ENCODE peak calls at places on chromosomes 4 and X, in nine cellular contexts. One of them, this sample, is unnamed.

GRCh38 chrX:86149089-86149488 is 838 bp downstream of the DACH2 start:
- DNase-seq in left ventricle myocardium inferior: no peak
- DNase-seq in right lobe of liver: no peak
- DNase-seq in adrenal gland: no peak
- DNase-seq in kidney: no peak
- DNase-seq in heart right ventricle: no peak
- DNase-seq in iPS DF 6.9: no peak
- DNase-seq in left lung: no peak
- DNase-seq in tibial nerve: no peak
- DNase-seq in this sample: no peak

GRCh38 chr4:183658362-183659028 is 490 bp downstream of the RWDD4 start:
- DNase-seq in left ventricle myocardium inferior: peak
- DNase-seq in right lobe of liver: peak
- DNase-seq in adrenal gland: peak
- DNase-seq in kidney: peak
- DNase-seq in heart right ventricle: peak
- DNase-seq in iPS DF 6.9: no peak
- DNase-seq in left lung: no peak
- DNase-seq in tibial nerve: no peak
- DNase-seq in this sample: peak

GRCh38 chr4:5780831-5781480 is 70.0 kb downstream of the EVC start:
- DNase-seq in left ventricle myocardium inferior: no peak
- DNase-seq in right lobe of liver: peak
- DNase-seq in adrenal gland: no peak
- DNase-seq in kidney: peak
- DNase-seq in heart right ventricle: no peak
- DNase-seq in iPS DF 6.9: no peak
- DNase-seq in left lung: no peak
- DNase-seq in tibial nerve: no peak
- DNase-seq in this sample: no peak

GRCh38 chrX:70960728-70961127 is 29.8 kb upstream of the SLC7A3 start:
- DNase-seq in left ventricle myocardium inferior: no peak
- DNase-seq in right lobe of liver: no peak
- DNase-seq in adrenal gland: no peak
- DNase-seq in kidney: no peak
- DNase-seq in heart right ventricle: no peak
- DNase-seq in iPS DF 6.9: no peak
- DNase-seq in left lung: no peak
- DNase-seq in tibial nerve: no peak
- DNase-seq in this sample: no peak

GRCh38 chrX:9369802-9370291 is 95.0 kb upstream of the TBL1X start:
- DNase-seq in left ventricle myocardium inferior: no peak
- DNase-seq in right lobe of liver: no peak
- DNase-seq in adrenal gland: no peak
- DNase-seq in kidney: no peak
- DNase-seq in heart right ventricle: no peak
- DNase-seq in iPS DF 6.9: no peak
- DNase-seq in left lung: no peak
- DNase-seq in tibial nerve: no peak
- DNase-seq in this sample: no peak

GRCh38 chr4:8439914-8440490 is 521 bp downstream of the ACOX3 start:
- DNase-seq in left ventricle myocardium inferior: no peak
- DNase-seq in right lobe of liver: no peak
- DNase-seq in adrenal gland: no peak
- DNase-seq in kidney: no peak
- DNase-seq in heart right ventricle: no peak
- DNase-seq in iPS DF 6.9: no peak
- DNase-seq in left lung: no peak
- DNase-seq in tibial nerve: peak
- DNase-seq in this sample: peak

GRCh38 chrX:136259543-136259942 is 8.3 kb upstream of the MAP7D3 start:
- DNase-seq in left ventricle myocardium inferior: no peak
- DNase-seq in right lobe of liver: no peak
- DNase-seq in adrenal gland: no peak
- DNase-seq in kidney: no peak
- DNase-seq in heart right ventricle: no peak
- DNase-seq in iPS DF 6.9: no peak
- DNase-seq in left lung: no peak
- DNase-seq in tibial nerve: no peak
- DNase-seq in this sample: no peak

GRCh38 chr4:6302869-6303268 is 33.2 kb downstream of the WFS1 start:
- DNase-seq in left ventricle myocardium inferior: no peak
- DNase-seq in right lobe of liver: no peak
- DNase-seq in adrenal gland: no peak
- DNase-seq in kidney: no peak
- DNase-seq in heart right ventricle: no peak
- DNase-seq in iPS DF 6.9: no peak
- DNase-seq in left lung: no peak
- DNase-seq in tibial nerve: no peak
- DNase-seq in this sample: no peak

GRCh38 chr4:107825072-107825789 is 499 bp downstream of the SGMS2 start:
- DNase-seq in left ventricle myocardium inferior: no peak
- DNase-seq in right lobe of liver: peak
- DNase-seq in adrenal gland: peak
- DNase-seq in kidney: peak
- DNase-seq in heart right ventricle: peak
- DNase-seq in iPS DF 6.9: no peak
- DNase-seq in left lung: peak
- DNase-seq in tibial nerve: peak
- DNase-seq in this sample: peak

GRCh38 chr4:107826427-107826980 is 1.8 kb downstream of the SGMS2 start:
- DNase-seq in left ventricle myocardium inferior: no peak
- DNase-seq in right lobe of liver: no peak
- DNase-seq in adrenal gland: no peak
- DNase-seq in kidney: no peak
- DNase-seq in heart right ventricle: no peak
- DNase-seq in iPS DF 6.9: no peak
- DNase-seq in left lung: no peak
- DNase-seq in tibial nerve: no peak
- DNase-seq in this sample: no peak

GRCh38 chr4:107828315-107828714 is 3.6 kb downstream of the SGMS2 start:
- DNase-seq in left ventricle myocardium inferior: no peak
- DNase-seq in right lobe of liver: no peak
- DNase-seq in adrenal gland: no peak
- DNase-seq in kidney: no peak
- DNase-seq in heart right ventricle: no peak
- DNase-seq in iPS DF 6.9: no peak
- DNase-seq in left lung: no peak
- DNase-seq in tibial nerve: no peak
- DNase-seq in this sample: no peak

GRCh38 chr4:107824367-107825071 is at the start of gene SGMS2:
- DNase-seq in left ventricle myocardium inferior: peak
- DNase-seq in right lobe of liver: peak
- DNase-seq in adrenal gland: peak
- DNase-seq in kidney: peak
- DNase-seq in heart right ventricle: peak
- DNase-seq in iPS DF 6.9: peak
- DNase-seq in left lung: peak
- DNase-seq in tibial nerve: peak
- DNase-seq in this sample: peak

GRCh38 chr4:107823870-107824366 is 814 bp upstream of the SGMS2 start:
- DNase-seq in left ventricle myocardium inferior: no peak
- DNase-seq in right lobe of liver: no peak
- DNase-seq in adrenal gland: no peak
- DNase-seq in kidney: no peak
- DNase-seq in heart right ventricle: no peak
- DNase-seq in iPS DF 6.9: peak
- DNase-seq in left lung: no peak
- DNase-seq in tibial nerve: no peak
- DNase-seq in this sample: peak
- H3K4me3 ChIP-seq in left ventricle myocardium inferior: peak
- H3K4me3 ChIP-seq in right lobe of liver: peak
- H3K4me3 ChIP-seq in adrenal gland: peak
- H3K4me3 ChIP-seq in kidney: peak
- H3K4me3 ChIP-seq in heart right ventricle: peak
- H3K4me3 ChIP-seq in iPS DF 6.9: peak
- H3K4me3 ChIP-seq in left lung: peak
- H3K4me3 ChIP-seq in tibial nerve: peak
- H3K4me3 ChIP-seq in this sample: peak

DNA sequence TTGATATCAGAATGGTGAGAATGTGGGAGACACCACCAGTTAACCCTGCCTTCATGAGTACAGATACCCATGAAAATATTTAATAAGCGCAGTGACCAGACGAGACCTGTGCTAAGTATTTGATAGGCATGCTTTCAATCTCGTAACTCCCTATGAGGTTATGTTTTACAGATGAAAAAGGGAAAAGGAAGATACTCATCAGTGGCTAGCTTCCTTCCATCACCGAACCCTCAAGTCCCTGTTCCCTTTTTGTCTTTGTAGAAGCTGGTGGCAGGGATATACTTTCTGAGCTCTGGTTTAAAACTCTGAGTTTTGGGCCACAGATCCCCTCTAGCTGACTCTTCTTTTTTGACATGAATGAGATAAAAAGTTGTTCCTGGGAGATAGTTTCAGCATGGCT is 26.3 kb downstream of the AFF1 start:
- DNase-seq in left ventricle myocardium inferior: no peak
- DNase-seq in right lobe of liver: no peak
- DNase-seq in adrenal gland: no peak
- DNase-seq in kidney: no peak
- DNase-seq in heart right ventricle: no peak
- DNase-seq in iPS DF 6.9: no peak
- DNase-seq in left lung: no peak
- DNase-seq in tibial nerve: no peak
- DNase-seq in this sample: no peak
- H3K27ac ChIP-seq in left ventricle myocardium inferior: peak
- H3K27ac ChIP-seq in right lobe of liver: no peak
- H3K27ac ChIP-seq in adrenal gland: peak
- H3K27ac ChIP-seq in kidney: no peak
- H3K27ac ChIP-seq in heart right ventricle: peak
- H3K27ac ChIP-seq in iPS DF 6.9: no peak
- H3K27ac ChIP-seq in left lung: peak
- H3K27ac ChIP-seq in tibial nerve: no peak
- H3K27ac ChIP-seq in this sample: peak

DNA sequence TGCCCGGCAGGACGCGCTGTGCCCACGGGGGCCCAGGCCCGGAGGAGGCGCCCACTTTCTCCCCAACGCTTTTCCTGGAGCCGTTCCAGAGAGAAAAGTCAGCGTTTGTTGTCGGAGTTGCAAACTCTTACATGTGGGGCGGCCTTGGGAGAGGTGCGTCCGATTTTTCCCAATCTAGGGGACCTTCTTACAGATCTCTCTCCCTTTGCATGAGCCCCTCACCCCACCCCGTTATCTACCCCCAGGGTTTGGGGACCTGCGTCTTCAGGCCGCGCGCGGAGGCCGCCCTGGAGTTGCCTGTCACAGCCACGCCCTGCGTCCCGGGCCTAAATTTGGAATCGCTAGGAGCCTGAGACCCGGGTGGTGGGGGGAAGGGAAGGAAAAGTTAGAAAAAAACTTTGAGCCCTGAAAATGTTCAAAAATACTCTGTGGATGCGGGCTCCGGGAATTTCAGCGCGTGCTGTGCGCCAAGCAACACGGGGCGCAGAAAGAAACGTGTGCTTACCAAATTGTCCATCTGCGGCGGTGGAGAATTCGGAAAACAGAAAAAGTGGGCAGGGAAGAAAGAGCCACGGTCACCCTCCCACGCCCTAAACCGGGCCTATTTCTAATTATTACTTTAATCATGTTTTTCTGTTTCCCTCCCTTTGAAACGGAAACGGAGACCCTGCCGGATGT is 587 bp downstream of the CD99 start:
- DNase-seq in left ventricle myocardium inferior: peak
- DNase-seq in right lobe of liver: peak
- DNase-seq in adrenal gland: no peak
- DNase-seq in kidney: peak
- DNase-seq in heart right ventricle: peak
- DNase-seq in iPS DF 6.9: no peak
- DNase-seq in left lung: peak
- DNase-seq in tibial nerve: peak
- DNase-seq in this sample: peak
- H3K4me3 ChIP-seq in left ventricle myocardium inferior: peak
- H3K4me3 ChIP-seq in right lobe of liver: peak
- H3K4me3 ChIP-seq in adrenal gland: peak
- H3K4me3 ChIP-seq in kidney: peak
- H3K4me3 ChIP-seq in heart right ventricle: peak
- H3K4me3 ChIP-seq in iPS DF 6.9: peak
- H3K4me3 ChIP-seq in left lung: peak
- H3K4me3 ChIP-seq in tibial nerve: peak
- H3K4me3 ChIP-seq in this sample: peak

GRCh38 chrX:68994883-68995255 is 166.0 kb downstream of the EFNB1 start:
- DNase-seq in left ventricle myocardium inferior: no peak
- DNase-seq in right lobe of liver: no peak
- DNase-seq in adrenal gland: no peak
- DNase-seq in kidney: no peak
- DNase-seq in heart right ventricle: no peak
- DNase-seq in iPS DF 6.9: no peak
- DNase-seq in left lung: no peak
- DNase-seq in tibial nerve: no peak
- DNase-seq in this sample: no peak

GRCh38 chrX:68997461-68997860 is 167.8 kb downstream of the PJA1 start:
- DNase-seq in left ventricle myocardium inferior: no peak
- DNase-seq in right lobe of liver: no peak
- DNase-seq in adrenal gland: peak
- DNase-seq in kidney: no peak
- DNase-seq in heart right ventricle: no peak
- DNase-seq in iPS DF 6.9: no peak
- DNase-seq in left lung: no peak
- DNase-seq in tibial nerve: no peak
- DNase-seq in this sample: no peak

GRCh38 chrX:68995386-68995779 is 166.6 kb downstream of the EFNB1 start:
- DNase-seq in left ventricle myocardium inferior: no peak
- DNase-seq in right lobe of liver: no peak
- DNase-seq in adrenal gland: peak
- DNase-seq in kidney: no peak
- DNase-seq in heart right ventricle: no peak
- DNase-seq in iPS DF 6.9: no peak
- DNase-seq in left lung: no peak
- DNase-seq in tibial nerve: no peak
- DNase-seq in this sample: no peak

GRCh38 chrX:68994135-68994882 is 165.5 kb downstream of the EFNB1 start:
- DNase-seq in left ventricle myocardium inferior: no peak
- DNase-seq in right lobe of liver: no peak
- DNase-seq in adrenal gland: peak
- DNase-seq in kidney: no peak
- DNase-seq in heart right ventricle: no peak
- DNase-seq in iPS DF 6.9: no peak
- DNase-seq in left lung: no peak
- DNase-seq in tibial nerve: no peak
- DNase-seq in this sample: no peak

DNA sequence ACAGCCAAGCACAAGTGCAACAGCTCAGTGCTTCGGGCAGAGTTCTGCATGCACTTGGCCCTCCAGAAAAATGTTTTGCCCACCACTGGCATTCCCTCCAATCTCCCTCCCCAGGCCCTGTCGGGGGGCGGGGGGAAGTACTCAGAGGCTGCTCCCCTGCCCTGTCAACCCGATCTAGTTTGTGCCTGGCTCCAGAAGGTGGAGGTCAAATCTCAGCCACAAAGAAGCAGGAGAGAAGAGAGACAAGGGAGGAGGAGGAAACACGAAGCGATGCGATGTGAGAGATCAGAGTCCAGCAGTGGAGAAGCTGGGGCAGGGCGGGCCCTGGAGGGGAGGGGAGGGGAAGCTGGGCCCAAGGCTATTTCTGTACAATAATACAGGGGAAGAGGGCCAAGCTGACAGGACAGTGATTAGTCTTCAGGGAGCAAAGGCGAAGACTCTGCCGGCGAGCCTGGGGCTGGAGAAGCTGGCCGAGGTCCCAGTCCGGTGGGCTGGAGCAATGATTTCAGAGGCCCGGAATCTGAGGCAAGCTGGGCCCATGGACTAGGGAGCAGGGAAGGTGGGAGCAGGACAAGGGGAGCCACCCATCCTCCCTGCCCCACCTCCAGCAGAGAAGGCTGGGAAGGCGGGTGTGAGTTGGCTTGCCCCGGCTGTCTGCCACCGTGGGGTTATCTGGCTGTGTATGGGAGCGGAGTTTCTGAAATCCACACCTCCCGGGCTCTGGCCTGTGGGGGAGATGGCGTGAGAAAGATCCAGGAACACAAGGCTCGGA is 167.1 kb downstream of the EFNB1 start:
- DNase-seq in left ventricle myocardium inferior: peak
- DNase-seq in right lobe of liver: peak
- DNase-seq in adrenal gland: peak
- DNase-seq in kidney: peak
- DNase-seq in heart right ventricle: peak
- DNase-seq in iPS DF 6.9: no peak
- DNase-seq in left lung: no peak
- DNase-seq in tibial nerve: peak
- DNase-seq in this sample: peak
- H3K27ac ChIP-seq in left ventricle myocardium inferior: peak
- H3K27ac ChIP-seq in right lobe of liver: no peak
- H3K27ac ChIP-seq in adrenal gland: peak
- H3K27ac ChIP-seq in kidney: peak
- H3K27ac ChIP-seq in heart right ventricle: peak
- H3K27ac ChIP-seq in iPS DF 6.9: no peak
- H3K27ac ChIP-seq in left lung: peak
- H3K27ac ChIP-seq in tibial nerve: no peak
- H3K27ac ChIP-seq in this sample: peak